ENCODE peak calls at places on chromosome 18, in six cellular contexts. V is heart left ventricle, K is lower lobe of right lung, G is HCT116, D is K562, W is colonic mucosa. Q is an unnamed sample. For H3K27me3, the result is how much of the 10 kb centered on the place peaks cover.

GRCh38 chr18:31645411-31645810 is 39.0 kb downstream of the B4GALT6 start:
- DNase-seq in V (no peak), K (no peak), G (no peak), D (no peak), W (no peak), Q (no peak)

GRCh38 chr18:31429623-31430022 is 17.9 kb upstream of the DSG3 start:
- DNase-seq in V (no peak), K (no peak), G (no peak), D (peak), W (peak), Q (no peak)

GRCh38 chr18:57768557-57769326 is 34.4 kb downstream of the ATP8B1 start:
- DNase-seq in V (no peak), K (no peak), G (no peak), D (no peak), W (peak), Q (peak)

GRCh38 chr18:24014986-24015896 is 687 bp downstream of the TTC39C start:
- DNase-seq in V (peak), K (peak), G (no peak), D (no peak), W (peak), Q (peak)

GRCh38 chr18:75208836-75209128 is 157 bp downstream of the PTGR3 start:
- DNase-seq in V (peak), K (no peak), G (no peak), D (no peak), W (no peak), Q (no peak)

GRCh38 chr18:56576826-56577573 is 61.4 kb downstream of the TXNL1 start:
- DNase-seq in V (peak), K (no peak), G (no peak), D (no peak), W (no peak), Q (no peak)

GRCh38 chr18:23719634-23720201 is 30.5 kb downstream of the LAMA3 start:
- DNase-seq in V (no peak), K (no peak), G (peak), D (peak), W (no peak), Q (no peak)

GRCh38 chr18:50662775-50663383 is 103.0 kb downstream of the MAPK4 start:
- DNase-seq in V (no peak), K (no peak), G (no peak), D (no peak), W (no peak), Q (no peak)

GRCh38 chr18:64110692-64111480 is 38.0 kb downstream of the LINC00305 start:
- DNase-seq in V (no peak), K (no peak), G (no peak), D (no peak), W (no peak), Q (no peak)

GRCh38 chr18:28522250-28522649 is 345.3 kb upstream of the CDH2 start:
- DNase-seq in V (no peak), K (no peak), G (no peak), D (no peak), W (no peak), Q (no peak)

GRCh38 chr18:51165296-51165695 is 32.2 kb downstream of the MEX3C start:
- DNase-seq in V (no peak), K (no peak), G (no peak), D (no peak), W (no peak), Q (no peak)

GRCh38 chr18:22223263-22223960 is 54.0 kb downstream of the GATA6 start:
- DNase-seq in V (peak), K (peak), G (peak), D (peak), W (peak), Q (peak)

GRCh38 chr18:43578636-43579203 is 301.4 kb upstream of the SYT4 start:
- DNase-seq in V (no peak), K (no peak), G (no peak), D (no peak), W (no peak), Q (no peak)

GRCh38 chr18:36402765-36403396 is 105.4 kb downstream of the FHOD3 start:
- DNase-seq in V (peak), K (no peak), G (no peak), D (peak), W (no peak), Q (peak)

GRCh38 chr18:7793100-7793499 is 226.0 kb downstream of the PTPRM start:
- DNase-seq in V (no peak), K (no peak), G (no peak), D (no peak), W (no peak), Q (no peak)

GRCh38 chr18:51807336-51807735 is 532.7 kb upstream of the DCC start:
- DNase-seq in V (no peak), K (no peak), G (no peak), D (no peak), W (no peak), Q (no peak)

GRCh38 chr18:79383388-79384056 is 12.2 kb upstream of the NFATC1 start:
- DNase-seq in V (no peak), K (no peak), G (no peak), D (no peak), W (no peak), Q (no peak)

GRCh38 chr18:9147440-9148238 is 11.1 kb downstream of the ANKRD12 start:
- DNase-seq in V (no peak), K (no peak), G (peak), D (peak), W (peak), Q (peak)
- H3K27ac ChIP-seq in V (peak), K (peak), G (no peak), D (peak), W (peak), Q (peak)

DNA sequence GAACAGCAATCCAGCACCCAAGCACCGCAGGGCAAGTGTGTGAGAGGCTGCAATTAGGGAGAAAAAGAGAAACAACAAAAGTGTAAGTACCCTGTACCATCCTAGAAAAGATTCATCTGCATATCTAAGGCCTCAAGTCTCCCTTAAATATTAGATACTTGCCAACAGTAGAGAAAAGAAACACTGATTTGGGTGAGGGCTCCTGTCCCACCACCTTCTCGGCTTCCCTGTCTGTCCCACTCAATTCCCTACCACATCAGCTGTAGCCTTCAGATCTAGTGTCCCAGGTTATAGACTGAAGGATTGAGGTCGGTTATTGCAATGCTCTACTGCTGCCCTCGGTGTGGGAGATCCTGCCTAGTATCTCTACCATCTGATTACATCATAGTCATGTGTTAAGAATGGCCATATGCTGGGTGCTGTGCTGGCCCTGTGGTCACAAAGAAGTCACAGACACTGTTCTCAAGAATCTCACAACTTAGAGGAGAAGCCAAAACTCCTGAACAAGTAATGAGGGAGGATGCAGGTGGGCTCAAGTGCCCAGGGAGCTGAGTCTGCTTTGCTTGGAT is 2.5 kb downstream of the RAX start:
- DNase-seq in V (no peak), K (no peak), G (no peak), D (no peak), W (no peak), Q (no peak)
- H3K27me3 ChIP-seq in V (half or more), K (half or more), G (under half), D (under half), W (half or more), Q (half or more)

GRCh38 chr18:69484699-69485396 is 84.2 kb downstream of the DOK6 start:
- DNase-seq in V (no peak), K (no peak), G (no peak), D (no peak), W (no peak), Q (no peak)
- TF ChIP-seq CTCF in V (no peak), K (no peak), G (no peak), D (no peak), W (no peak), Q (no peak)

DNA sequence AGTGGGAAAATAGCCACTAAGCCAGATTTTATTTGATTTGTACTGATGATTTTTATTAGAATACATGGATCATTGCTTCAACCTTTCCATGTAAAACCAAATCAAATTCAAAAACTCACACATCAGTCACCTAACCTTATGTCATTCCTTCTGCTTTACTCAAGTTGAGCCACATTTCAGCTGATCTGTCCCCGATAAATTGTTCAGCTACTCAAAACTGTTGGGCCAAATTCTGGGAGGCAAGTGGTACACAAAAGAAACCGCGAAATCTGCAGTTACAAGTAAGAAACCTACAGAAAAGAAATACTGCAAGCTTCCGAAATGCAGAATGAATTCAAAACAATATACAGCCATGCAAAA is 109.7 kb downstream of the TCF4 start:
- DNase-seq in V (no peak), K (no peak), G (no peak), D (no peak), W (no peak), Q (no peak)
- H3K27ac ChIP-seq in V (peak), K (peak), G (no peak), D (no peak), W (peak), Q (peak)

GRCh38 chr18:77897606-77898005 is 648.0 kb downstream of the GALR1 start:
- DNase-seq in V (no peak), K (no peak), G (no peak), D (no peak), W (no peak), Q (no peak)
- H3K27me3 ChIP-seq in V (under half), K (under half), G (under half), D (under half), W (under half), Q (under half)

DNA sequence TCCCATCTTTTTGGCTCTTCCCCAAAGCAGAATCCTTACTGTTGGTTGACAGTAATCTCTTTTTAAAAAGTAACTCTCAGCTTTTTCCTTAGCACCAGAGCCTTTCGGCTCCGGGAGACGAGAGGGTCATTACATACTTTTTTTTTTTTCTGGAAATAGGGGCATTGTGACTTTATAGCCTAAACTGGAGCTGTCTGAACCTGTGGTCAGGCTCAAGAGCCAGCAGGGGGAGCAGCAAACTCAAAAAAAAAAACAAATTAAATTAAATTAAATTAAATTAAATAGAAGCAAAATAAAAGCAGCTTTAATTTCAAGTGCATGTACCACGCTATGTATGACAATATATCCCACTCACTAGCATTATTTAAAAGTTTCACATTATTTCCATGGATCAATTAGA is 156.6 kb downstream of the DTNA start:
- DNase-seq in V (no peak), K (no peak), G (no peak), D (peak), W (no peak), Q (no peak)
- TF ChIP-seq CTCF in V (peak), K (peak), G (peak), D (peak), W (peak), Q (peak)

GRCh38 chr18:48171490-48172188 is 237.5 kb downstream of the ZBTB7C start:
- DNase-seq in V (no peak), K (no peak), G (no peak), D (no peak), W (no peak), Q (no peak)
- H3K27ac ChIP-seq in V (no peak), K (no peak), G (no peak), D (no peak), W (no peak), Q (no peak)